ENCODE peak calls at places on chromosome 11, in six cellular contexts. W is HT-29; S is iris pigment epithelial cell; X is EL; M is GM12892; N is activated CD4-positive, alpha-beta T cell treated with anti-CD3 and anti-CD28 coated beads, Interleukin-2, amount 50 U/mL, for 24 hours. G is an unnamed sample.

GRCh38 chr11:7077101-7077500 is 11.7 kb upstream of the RBMXL2 start:
- DNase-seq in W (no peak), S (no peak), X (no peak), M (no peak), N (no peak), G (no peak)

GRCh38 chr11:109432105-109432504 is 10.1 kb downstream of the C11orf87 start:
- DNase-seq in W (no peak), S (peak; percentile 9), X (peak; percentile 85), M (no peak), N (no peak), G (no peak)

GRCh38 chr11:2203440-2204259 is 32.0 kb upstream of the TH start:
- DNase-seq in W (no peak), S (no peak), X (no peak), M (peak; percentile 8), N (no peak), G (no peak)

GRCh38 chr11:104565581-104565956 is 332.7 kb downstream of the CASP12 start:
- DNase-seq in W (no peak), S (no peak), X (no peak), M (no peak), N (no peak), G (no peak)

GRCh38 chr11:75583710-75584658 is 21.9 kb downstream of the SERPINH1 start:
- DNase-seq in W (no peak), S (peak; percentile 71), X (peak; percentile 57), M (peak; percentile 44), N (no peak), G (peak; percentile 41)

GRCh38 chr11:104570088-104570701 is 328.1 kb downstream of the CASP12 start:
- DNase-seq in W (peak; percentile 36), S (peak; percentile 71), X (peak; percentile 20), M (no peak), N (no peak), G (no peak)

GRCh38 chr11:14713518-14714244 is 70.1 kb downstream of the PDE3B start:
- DNase-seq in W (no peak), S (no peak), X (no peak), M (no peak), N (no peak), G (no peak)

GRCh38 chr11:17388609-17389204 is at the start of gene KCNJ11:
- DNase-seq in W (no peak), S (no peak), X (no peak), M (no peak), N (no peak), G (no peak)

GRCh38 chr11:102111011-102111786 is 952 bp downstream of the YAP1 start:
- DNase-seq in W (peak; percentile 60), S (peak; percentile 84), X (peak; percentile 90), M (peak; percentile 12), N (no peak), G (no peak)

GRCh38 chr11:61647529-61647928 is 32.7 kb upstream of the DAGLA start:
- DNase-seq in W (no peak), S (no peak), X (no peak), M (no peak), N (no peak), G (no peak)